ENCODE peak calls at places on chromosomes 13 and 19, in nine cellular contexts. L, Y, V, A, R, J, X, B and K are unnamed samples.

GRCh38 chr13:44506719-44507118 is 69.4 kb downstream of the TSC22D1 start:
- DNase-seq in L (no peak), Y (no peak), V (no peak), A (no peak), R (no peak), J (no peak), X (no peak), B (no peak), K (no peak)

GRCh38 chr19:16825312-16826168 is 3.7 kb upstream of the SIN3B start:
- DNase-seq in L (peak), Y (peak), V (no peak), A (peak), R (peak), J (no peak), X (no peak), B (no peak), K (no peak)

GRCh38 chr19:2678043-2678671 is 24.3 kb downstream of the GNG7 start:
- DNase-seq in L (no peak), Y (no peak), V (no peak), A (no peak), R (no peak), J (no peak), X (peak), B (no peak), K (peak)

GRCh38 chr19:55554302-55554701 is 9.0 kb upstream of the SBK3 start:
- DNase-seq in L (no peak), Y (no peak), V (no peak), A (no peak), R (no peak), J (no peak), X (no peak), B (no peak), K (no peak)

GRCh38 chr13:98575009-98575866 is 1.7 kb downstream of the STK24 start:
- DNase-seq in L (no peak), Y (no peak), V (no peak), A (no peak), R (no peak), J (no peak), X (no peak), B (no peak), K (no peak)

GRCh38 chr13:58977085-58977484 is 1186.6 kb downstream of the DIAPH3 start:
- DNase-seq in L (no peak), Y (no peak), V (no peak), A (no peak), R (no peak), J (no peak), X (no peak), B (no peak), K (no peak)

GRCh38 chr13:92510416-92510815 is 716.2 kb upstream of the GPC6 start:
- DNase-seq in L (peak), Y (no peak), V (no peak), A (no peak), R (no peak), J (peak), X (no peak), B (no peak), K (no peak)

GRCh38 chr13:40878823-40879222 is 89.4 kb downstream of the SLC25A15 start:
- DNase-seq in L (no peak), Y (no peak), V (no peak), A (no peak), R (no peak), J (no peak), X (no peak), B (no peak), K (no peak)

GRCh38 chr19:3434630-3435553 is 45.4 kb downstream of the SMIM24 start:
- DNase-seq in L (peak), Y (peak), V (peak), A (peak), R (peak), J (peak), X (peak), B (peak), K (peak)

GRCh38 chr19:1566392-1567115 is 1.6 kb downstream of the MEX3D start:
- DNase-seq in L (peak), Y (peak), V (no peak), A (peak), R (no peak), J (peak), X (no peak), B (no peak), K (no peak)

GRCh38 chr19:14561249-14561648 is 10.6 kb downstream of the NDUFB7 start:
- DNase-seq in L (no peak), Y (no peak), V (no peak), A (no peak), R (no peak), J (no peak), X (no peak), B (no peak), K (no peak)

GRCh38 chr19:38910488-38910887 is 1.5 kb downstream of the CCER2 start:
- DNase-seq in L (no peak), Y (no peak), V (no peak), A (no peak), R (no peak), J (no peak), X (no peak), B (no peak), K (no peak)

GRCh38 chr19:39082167-39082566 is 2.0 kb upstream of the ACP7 start:
- DNase-seq in L (no peak), Y (no peak), V (no peak), A (no peak), R (no peak), J (no peak), X (no peak), B (no peak), K (no peak)

GRCh38 chr13:46367622-46368327 is 19.3 kb downstream of the RUBCNL start:
- DNase-seq in L (peak), Y (no peak), V (no peak), A (no peak), R (no peak), J (peak), X (no peak), B (no peak), K (no peak)

GRCh38 chr19:49114630-49115363 is 627 bp downstream of the LIN7B start:
- DNase-seq in L (peak), Y (peak), V (no peak), A (peak), R (no peak), J (no peak), X (no peak), B (peak), K (no peak)

GRCh38 chr19:38519988-38520387 is 86.5 kb downstream of the RYR1 start:
- DNase-seq in L (no peak), Y (no peak), V (no peak), A (no peak), R (no peak), J (no peak), X (no peak), B (no peak), K (no peak)